ENCODE peak calls at places on chromosomes 1 and 21, in four cellular contexts. One of them, this sample, is unnamed.
A peak's percentile ranks its signal among the peaks of the same experiment; 100 is the strongest.

GRCh38 chr1:172121071-172121717 is 279.9 kb downstream of the DNM3 start:
- DNase-seq in posterior cingulate gyrus: no peak
- DNase-seq in AG10803: no peak
- DNase-seq in choroid plexus epithelial cell: no peak
- DNase-seq in this sample: no peak

GRCh38 chr1:160206421-160207117 is 1.4 kb downstream of the PEA15 start:
- DNase-seq in AG10803: peak; percentile 92
- DNase-seq in choroid plexus epithelial cell: peak; percentile 94
- DNase-seq in posterior cingulate gyrus: no peak
- DNase-seq in this sample: no peak

GRCh38 chr1:226149806-226150205 is 36.7 kb downstream of the ACBD3 start:
- DNase-seq in AG10803: peak; percentile 44
- DNase-seq in choroid plexus epithelial cell: peak; percentile 66
- DNase-seq in posterior cingulate gyrus: no peak
- DNase-seq in this sample: no peak

GRCh38 chr1:44327679-44328491 is 27.2 kb downstream of the ERI3 start:
- DNase-seq in choroid plexus epithelial cell: peak; percentile 99
- DNase-seq in AG10803: peak; percentile 100
- DNase-seq in posterior cingulate gyrus: no peak
- DNase-seq in this sample: no peak

GRCh38 chr1:95304803-95305202 is 70.8 kb downstream of the RWDD3 start:
- DNase-seq in posterior cingulate gyrus: no peak
- DNase-seq in choroid plexus epithelial cell: no peak
- DNase-seq in AG10803: no peak
- DNase-seq in this sample: no peak

GRCh38 chr21:28516996-28517592 is 475.6 kb downstream of the LTN1 start:
- DNase-seq in posterior cingulate gyrus: peak; percentile 43
- DNase-seq in choroid plexus epithelial cell: peak; percentile 58
- DNase-seq in AG10803: no peak
- DNase-seq in this sample: peak; percentile 27

GRCh38 chr1:57072775-57073174 is 107.0 kb upstream of the C8B start:
- DNase-seq in posterior cingulate gyrus: no peak
- DNase-seq in choroid plexus epithelial cell: no peak
- DNase-seq in AG10803: no peak
- DNase-seq in this sample: no peak

GRCh38 chr1:79604490-79605198 is 598.1 kb upstream of the ADGRL4 start:
- DNase-seq in posterior cingulate gyrus: no peak
- DNase-seq in AG10803: no peak
- DNase-seq in choroid plexus epithelial cell: no peak
- DNase-seq in this sample: no peak

GRCh38 chr1:50973875-50974617 is 4.0 kb downstream of the CDKN2C start:
- DNase-seq in choroid plexus epithelial cell: no peak
- DNase-seq in posterior cingulate gyrus: no peak
- DNase-seq in AG10803: no peak
- DNase-seq in this sample: no peak

GRCh38 chr1:1842360-1843146 is 48.3 kb downstream of the GNB1 start:
- DNase-seq in AG10803: no peak
- DNase-seq in choroid plexus epithelial cell: no peak
- DNase-seq in posterior cingulate gyrus: no peak
- DNase-seq in this sample: no peak

GRCh38 chr1:201269241-201269640 is 14.1 kb upstream of the PKP1 start:
- DNase-seq in AG10803: no peak
- DNase-seq in posterior cingulate gyrus: no peak
- DNase-seq in choroid plexus epithelial cell: no peak
- DNase-seq in this sample: no peak

GRCh38 chr1:6794164-6794563 is 8.9 kb downstream of the CAMTA1 start:
- DNase-seq in AG10803: peak; percentile 70
- DNase-seq in choroid plexus epithelial cell: peak; percentile 78
- DNase-seq in posterior cingulate gyrus: no peak
- DNase-seq in this sample: no peak

GRCh38 chr1:162279099-162279498 is 97.6 kb downstream of the SPATA46 start:
- DNase-seq in AG10803: no peak
- DNase-seq in choroid plexus epithelial cell: peak; percentile 34
- DNase-seq in posterior cingulate gyrus: no peak
- DNase-seq in this sample: no peak

GRCh38 chr1:81585371-81585770 is 215.4 kb upstream of the ADGRL2 start:
- DNase-seq in posterior cingulate gyrus: no peak
- DNase-seq in AG10803: no peak
- DNase-seq in choroid plexus epithelial cell: peak; percentile 4
- DNase-seq in this sample: no peak

GRCh38 chr1:56437959-56438358 is 141.4 kb downstream of the PLPP3 start:
- DNase-seq in posterior cingulate gyrus: no peak
- DNase-seq in choroid plexus epithelial cell: no peak
- DNase-seq in AG10803: peak; percentile 13
- DNase-seq in this sample: no peak

GRCh38 chr1:36534711-36535412 is 52.1 kb upstream of the CSF3R start:
- DNase-seq in choroid plexus epithelial cell: no peak
- DNase-seq in posterior cingulate gyrus: no peak
- DNase-seq in AG10803: no peak
- DNase-seq in this sample: no peak

GRCh38 chr1:155938220-155938627 is 3.2 kb upstream of the RXFP4 start:
- DNase-seq in AG10803: peak; percentile 70
- DNase-seq in posterior cingulate gyrus: no peak
- DNase-seq in choroid plexus epithelial cell: peak; percentile 83
- DNase-seq in this sample: no peak

GRCh38 chr1:114330451-114330983 is 176.8 kb upstream of the SYT6 start:
- DNase-seq in posterior cingulate gyrus: no peak
- DNase-seq in choroid plexus epithelial cell: no peak
- DNase-seq in AG10803: no peak
- DNase-seq in this sample: no peak

GRCh38 chr1:151326619-151327222 is 495 bp downstream of the PI4KB start:
- DNase-seq in AG10803: peak; percentile 40
- DNase-seq in posterior cingulate gyrus: no peak
- DNase-seq in choroid plexus epithelial cell: peak; percentile 61
- DNase-seq in this sample: no peak

GRCh38 chr1:221439008-221439733 is 302.7 kb downstream of the DUSP10 start:
- DNase-seq in AG10803: peak; percentile 73
- DNase-seq in choroid plexus epithelial cell: peak; percentile 88
- DNase-seq in posterior cingulate gyrus: no peak
- DNase-seq in this sample: peak; percentile 38

This sample was measured in activated CD4-positive, CD25-positive, alpha-beta regulatory T cell treated with anti-CD3 and anti-CD28 coated beads, Interleukin-2, amount 50 U/mL, for 16 hours.